ENCODE peak calls at places on chromosomes 7 and 10, in six cellular contexts. B is A549, J is lung, I is left ventricle myocardium inferior, V is OCI-LY7, L is body of pancreas. Q is an unnamed sample.

GRCh38 chr7:107890962-107891618 is at the start of gene DLD:
- DNase-seq in B (peak; percentile 93), J (peak; percentile 95), I (peak; percentile 94), V (peak; percentile 93), L (peak; percentile 94), Q (peak; percentile 93)

GRCh38 chr7:27636326-27637006 is 26.2 kb downstream of the HIBADH start:
- DNase-seq in B (no peak), J (no peak), I (no peak), V (no peak), L (no peak), Q (no peak)

GRCh38 chr10:3271385-3272115 is 99.0 kb upstream of the PITRM1 start:
- DNase-seq in B (no peak), J (no peak), I (no peak), V (no peak), L (no peak), Q (no peak)

GRCh38 chr7:104065491-104065890 is 76.0 kb upstream of the RELN start:
- DNase-seq in B (no peak), J (no peak), I (no peak), V (no peak), L (no peak), Q (no peak)

GRCh38 chr7:144534655-144535395 is 131.3 kb upstream of the NOBOX start:
- DNase-seq in B (no peak), J (no peak), I (no peak), V (no peak), L (no peak), Q (no peak)

GRCh38 chr7:28550580-28551205 is 138.4 kb downstream of the CREB5 start:
- DNase-seq in B (no peak), J (no peak), I (no peak), V (no peak), L (no peak), Q (no peak)

GRCh38 chr10:8229153-8229552 is 174.7 kb downstream of the GATA3 start:
- DNase-seq in B (no peak), J (no peak), I (no peak), V (no peak), L (no peak), Q (no peak)

GRCh38 chr7:137950263-137950621 is 51.6 kb downstream of the CREB3L2 start:
- DNase-seq in B (no peak), J (no peak), I (no peak), V (no peak), L (no peak), Q (no peak)

GRCh38 chr7:44081266-44081748 is 1.0 kb downstream of the POLM start:
- DNase-seq in B (no peak), J (no peak), I (peak; percentile 17), V (peak; percentile 69), L (no peak), Q (no peak)

GRCh38 chr10:124865676-124866075 is 64.1 kb downstream of the ABRAXAS2 start:
- DNase-seq in B (no peak), J (no peak), I (no peak), V (no peak), L (no peak), Q (no peak)

GRCh38 chr10:107418411-107418810 is 253.9 kb upstream of the SORCS1 start:
- DNase-seq in B (no peak), J (no peak), I (no peak), V (no peak), L (no peak), Q (no peak)

GRCh38 chr10:117441812-117442443 is 66.7 kb upstream of the PDZD8 start:
- DNase-seq in B (peak; percentile 45), J (no peak), I (no peak), V (peak; percentile 2), L (no peak), Q (peak; percentile 77)

GRCh38 chr7:127884066-127884559 is 147.1 kb downstream of the LRRC4 start:
- DNase-seq in B (no peak), J (no peak), I (peak; percentile 24), V (no peak), L (peak; percentile 46), Q (no peak)

GRCh38 chr10:26216949-26217395 is 398 bp downstream of the GAD2 start:
- DNase-seq in B (no peak), J (no peak), I (no peak), V (no peak), L (no peak), Q (no peak)

DNA sequence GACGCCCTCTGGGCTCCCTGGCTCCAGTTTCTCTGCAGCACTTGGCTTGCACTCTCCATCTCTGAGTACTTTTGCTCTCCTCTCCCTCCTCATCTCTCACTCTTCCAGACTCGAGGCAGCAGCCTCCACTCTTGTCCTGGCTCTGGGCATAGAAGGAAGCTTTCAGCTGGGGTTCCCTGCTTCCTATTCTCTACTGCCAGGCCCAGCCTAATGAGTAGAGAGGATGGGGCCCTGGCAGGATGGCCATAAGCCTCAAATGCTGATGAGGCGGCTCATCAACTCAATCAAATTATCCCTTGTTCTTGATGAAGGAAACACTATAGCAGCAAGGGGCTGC is 55.8 kb downstream of the NEURL1 start:
- DNase-seq in B (no peak), J (no peak), I (no peak), V (no peak), L (no peak), Q (no peak)
- TF ChIP-seq CTCF in B (no peak), J (no peak), I (no peak), V (no peak), L (no peak), Q (no peak)

GRCh38 chr7:153415632-153416031 is 636.6 kb upstream of the DPP6 start:
- DNase-seq in B (peak; percentile 23), J (no peak), I (no peak), V (no peak), L (no peak), Q (no peak)

GRCh38 chr7:153413199-153413539 is 639.0 kb upstream of the DPP6 start:
- DNase-seq in B (no peak), J (no peak), I (no peak), V (no peak), L (no peak), Q (no peak)

GRCh38 chr7:153414288-153414629 is 637.9 kb upstream of the DPP6 start:
- DNase-seq in B (no peak), J (no peak), I (no peak), V (no peak), L (no peak), Q (no peak)

GRCh38 chr7:153408360-153409335 is 643.5 kb upstream of the DPP6 start:
- DNase-seq in B (no peak), J (no peak), I (no peak), V (no peak), L (no peak), Q (no peak)

DNA sequence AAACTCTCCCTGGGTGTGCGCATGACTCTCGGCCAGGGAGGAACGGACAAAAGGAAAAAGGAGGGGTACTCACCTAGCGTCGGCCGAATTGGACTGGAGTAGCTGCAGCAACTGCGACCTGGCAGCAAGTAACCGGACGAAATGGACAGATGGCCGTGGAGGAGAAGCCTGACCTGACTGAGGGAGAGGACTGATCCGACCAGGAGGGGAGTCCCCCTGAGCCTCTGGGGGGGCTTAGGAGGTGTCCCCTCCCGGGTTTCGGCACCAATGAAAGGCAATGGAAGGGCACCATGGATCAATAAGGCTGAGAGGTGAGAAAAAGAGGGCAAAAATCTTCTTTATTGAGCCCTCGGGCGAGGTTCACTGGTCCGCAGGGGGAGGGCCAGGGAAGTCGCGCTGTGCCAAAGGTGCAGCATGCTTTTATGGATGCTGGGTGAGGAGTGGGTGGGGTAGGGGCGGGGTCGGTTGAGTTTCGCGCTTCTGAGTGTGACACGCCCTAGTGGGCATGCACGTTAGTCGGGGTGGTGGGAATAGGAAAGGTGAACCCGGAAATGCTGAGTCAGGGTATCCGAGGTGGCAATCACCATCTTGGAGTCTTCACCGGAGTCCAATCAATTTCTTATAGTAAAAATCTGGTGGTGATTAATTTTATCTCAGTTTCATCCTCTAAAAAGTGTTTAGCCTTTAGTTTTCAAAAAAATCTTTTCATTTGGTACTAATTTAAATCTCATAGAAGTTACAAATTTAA is 638.5 kb upstream of the DPP6 start:
- DNase-seq in B (no peak), J (no peak), I (no peak), V (no peak), L (no peak), Q (no peak)
- H3K9me3 ChIP-seq in B (no peaks in the 10 kb centered on the region), J (peaks cover 7% of the 10 kb centered on the region), I (peaks cover 12% of the 10 kb centered on the region), V (no peaks in the 10 kb centered on the region), L (no peaks in the 10 kb centered on the region), Q (no peaks in the 10 kb centered on the region)

GRCh38 chr10:79437111-79437814 is 8.2 kb downstream of the ZCCHC24 start:
- DNase-seq in B (no peak), J (no peak), I (no peak), V (no peak), L (no peak), Q (no peak)

GRCh38 chr10:79436066-79436849 is 9.2 kb downstream of the ZCCHC24 start:
- DNase-seq in B (no peak), J (no peak), I (no peak), V (no peak), L (no peak), Q (peak; percentile 62)

GRCh38 chr10:79436850-79437103 is 8.6 kb downstream of the ZCCHC24 start:
- DNase-seq in B (no peak), J (no peak), I (no peak), V (no peak), L (no peak), Q (no peak)

GRCh38 chr10:79438699-79439085 is 6.7 kb downstream of the ZCCHC24 start:
- DNase-seq in B (no peak), J (no peak), I (no peak), V (no peak), L (no peak), Q (no peak)

DNA sequence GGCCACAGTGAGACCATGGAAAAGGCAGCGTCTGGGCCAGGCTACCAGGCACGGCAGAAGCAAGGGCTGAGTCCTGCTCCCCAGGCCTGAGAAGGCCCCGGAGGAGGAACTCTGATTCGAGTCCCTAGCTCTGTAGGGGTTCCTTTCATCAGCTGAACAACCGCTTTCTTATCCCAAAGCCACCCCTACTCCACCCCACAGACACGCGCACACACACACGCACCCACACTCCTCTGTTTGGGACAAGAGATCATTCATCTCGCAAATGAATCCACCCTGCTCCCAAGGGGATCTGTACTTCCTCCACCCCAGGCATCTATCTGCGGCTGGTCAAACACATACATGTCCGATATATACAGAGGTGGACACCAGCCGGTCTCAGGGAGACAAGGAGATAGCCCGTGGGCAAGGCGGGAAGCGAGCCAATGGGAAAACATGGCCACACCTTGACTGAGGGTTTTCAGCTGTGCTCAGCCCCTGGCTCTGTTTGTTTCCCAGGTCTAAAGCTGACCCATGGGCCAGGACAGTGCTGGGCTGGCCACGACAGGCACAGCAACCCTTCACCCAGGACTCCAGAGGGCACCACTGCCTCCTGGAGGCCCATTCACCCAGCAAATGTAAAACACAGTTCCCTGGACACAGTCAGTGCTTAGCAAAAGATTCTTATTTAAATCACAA is 7.3 kb downstream of the ZCCHC24 start:
- DNase-seq in B (no peak), J (no peak), I (no peak), V (no peak), L (no peak), Q (peak; percentile 62)
- H3K4me3 ChIP-seq in B (no peak overlapping the region), J (no peak overlapping the region), I (peak overlapping the region; percentile 22), V (no peak overlapping the region), L (no peak overlapping the region), Q (no peak overlapping the region)

GRCh38 chr10:64430690-64431323 is 909.6 kb downstream of the REEP3 start:
- DNase-seq in B (peak; percentile 41), J (no peak), I (no peak), V (peak; percentile 1), L (peak; percentile 37), Q (no peak)
- TF ChIP-seq CTCF in B (no peak), J (no peak), I (no peak), V (peak; percentile 60), L (peak; percentile 40), Q (no peak)

Q was measured in tibial artery.